ENCODE peak calls at places on chromosomes 12 and 14, in eight cellular contexts. P is CD4-positive, alpha-beta memory T cell; X is stimulated activated CD8-positive, alpha-beta memory T cell treated with anti-CD3 and anti-CD28 coated beads, Interleukin-4, amount 100 ng/mL, for 1 hour; G is HCT116; W is NCI-H1694 treated with DMSO at 0.1 percent for 48 hours; I is posterior cingulate gyrus; L is heart left ventricle; H is WERI-Rb-1. C is an unnamed sample.

GRCh38 chr14:39946796-39947195 is 514.6 kb upstream of the FBXO33 start:
- DNase-seq in P (no peak), I (no peak), L (no peak), H (no peak), X (no peak), G (no peak), W (no peak), C (no peak)

GRCh38 chr12:93563807-93564538 is 8.5 kb upstream of the SOCS2 start:
- DNase-seq in P (no peak), H (no peak), G (peak), W (no peak), L (no peak), I (no peak), X (no peak), C (no peak)

GRCh38 chr14:76639606-76640272 is 121.5 kb upstream of the VASH1 start:
- DNase-seq in X (no peak), G (no peak), L (no peak), P (no peak), W (no peak), H (no peak), I (no peak), C (no peak)

GRCh38 chr12:89796798-89797382 is 88.3 kb upstream of the ATP2B1 start:
- DNase-seq in G (no peak), X (no peak), P (no peak), I (no peak), H (no peak), L (no peak), W (no peak), C (no peak)

GRCh38 chr12:31362759-31363415 is 36.9 kb upstream of the SINHCAF start:
- DNase-seq in P (no peak), H (peak), G (no peak), L (no peak), W (peak), X (no peak), I (no peak), C (no peak)

GRCh38 chr14:104537613-104537988 is 42.0 kb upstream of the C14orf180 start:
- DNase-seq in W (no peak), X (no peak), I (no peak), L (no peak), G (no peak), H (no peak), P (no peak), C (no peak)

GRCh38 chr14:91464615-91465205 is 45.4 kb downstream of the PPP4R3A start:
- DNase-seq in I (no peak), W (no peak), H (no peak), L (no peak), X (no peak), G (no peak), P (no peak), C (no peak)

GRCh38 chr14:50099335-50099734 is 17.0 kb downstream of the VCPKMT start:
- DNase-seq in P (no peak), I (no peak), G (peak), X (no peak), H (no peak), W (no peak), L (no peak), C (no peak)

GRCh38 chr12:68276400-68276930 is 23.1 kb upstream of the IL22 start:
- DNase-seq in X (no peak), L (no peak), G (no peak), I (no peak), W (no peak), P (no peak), H (no peak), C (no peak)

GRCh38 chr12:48995061-48995879 is 3.9 kb downstream of the DDN start:
- DNase-seq in P (peak), L (peak), W (peak), H (peak), I (peak), G (peak), X (no peak), C (no peak)

GRCh38 chr12:7483343-7483742 is 20.2 kb downstream of the CD163 start:
- DNase-seq in H (no peak), G (no peak), X (no peak), W (no peak), I (no peak), L (no peak), P (no peak), C (no peak)

GRCh38 chr14:63564318-63564717 is 21.1 kb upstream of the PPP2R5E start:
- DNase-seq in L (no peak), H (no peak), X (no peak), G (no peak), I (no peak), W (no peak), P (no peak), C (no peak)

GRCh38 chr14:42011221-42011620 is 404.5 kb downstream of the LRFN5 start:
- DNase-seq in H (no peak), L (no peak), W (no peak), X (no peak), I (no peak), G (no peak), P (no peak), C (no peak)

GRCh38 chr14:44657688-44658388 is 150.8 kb upstream of the FSCB start:
- DNase-seq in L (no peak), I (no peak), W (peak), X (no peak), H (no peak), P (no peak), G (no peak), C (no peak)

GRCh38 chr14:67738740-67739504 is 37.2 kb downstream of the RDH12 start:
- DNase-seq in P (peak), G (peak), L (peak), I (no peak), H (no peak), W (no peak), X (no peak), C (no peak)

GRCh38 chr12:104598342-104599271 is 141.9 kb downstream of the CHST11 start:
- DNase-seq in P (no peak), X (no peak), I (no peak), W (no peak), G (no peak), H (no peak), L (no peak), C (no peak)

GRCh38 chr12:2266666-2267623 is 214.2 kb downstream of the CACNA1C start:
- DNase-seq in X (no peak), G (no peak), L (no peak), W (no peak), P (no peak), I (no peak), H (no peak), C (no peak)

GRCh38 chr12:65720739-65721138 is 103.5 kb upstream of the HMGA2 start:
- DNase-seq in H (peak), X (no peak), G (no peak), L (no peak), P (no peak), W (no peak), I (no peak), C (no peak)

GRCh38 chr12:122722347-122722746 is 5.7 kb upstream of the HCAR3 start:
- DNase-seq in H (no peak), P (no peak), L (no peak), X (no peak), G (no peak), W (no peak), I (no peak), C (no peak)

GRCh38 chr12:10179871-10180270 is 1.0 kb downstream of the TMEM52B start:
- DNase-seq in G (no peak), L (no peak), X (no peak), W (no peak), I (no peak), P (no peak), H (no peak), C (no peak)

GRCh38 chr12:32533971-32534590 is 134.7 kb downstream of the FGD4 start:
- DNase-seq in X (no peak), G (peak), H (peak), L (peak), P (no peak), I (no peak), W (no peak), C (no peak)

GRCh38 chr14:30779210-30779609 is 95.1 kb upstream of the COCH start:
- DNase-seq in W (no peak), I (no peak), H (no peak), P (no peak), X (no peak), G (no peak), L (no peak), C (no peak)

GRCh38 chr12:124455336-124455735 is 112.1 kb downstream of the NCOR2 start:
- DNase-seq in H (no peak), I (no peak), G (no peak), L (no peak), W (no peak), P (no peak), X (no peak), C (no peak)

GRCh38 chr14:79328863-79329262 is 882.4 kb downstream of the DIO2 start:
- DNase-seq in H (no peak), X (no peak), G (no peak), I (no peak), W (no peak), P (no peak), L (no peak), C (no peak)

GRCh38 chr14:103105580-103106168 is 11.1 kb downstream of the EXOC3L4 start:
- DNase-seq in P (no peak), L (no peak), W (peak), H (peak), X (no peak), I (no peak), G (no peak), C (no peak)

GRCh38 chr12:109479761-109480160 is 2.3 kb downstream of the UBE3B start:
- DNase-seq in I (no peak), H (no peak), X (no peak), L (no peak), W (no peak), P (no peak), G (no peak), C (no peak)

GRCh38 chr14:105028251-105028927 is 7.5 kb upstream of the CDCA4 start:
- DNase-seq in W (no peak), G (no peak), I (no peak), H (no peak), X (no peak), P (no peak), L (no peak), C (no peak)

GRCh38 chr12:58171914-58172313 is 230.5 kb downstream of the ATP23 start:
- DNase-seq in P (no peak), H (no peak), G (no peak), I (no peak), X (no peak), W (no peak), L (no peak), C (no peak)

GRCh38 chr14:84298738-84299137 is 1231.2 kb upstream of the FLRT2 start:
- DNase-seq in X (no peak), L (no peak), H (no peak), P (no peak), W (no peak), G (no peak), I (no peak), C (no peak)

GRCh38 chr14:29671034-29671433 is 256.6 kb downstream of the PRKD1 start:
- DNase-seq in L (no peak), X (no peak), H (no peak), G (no peak), I (no peak), P (no peak), W (no peak), C (no peak)

GRCh38 chr14:52356025-52356424 is 41.9 kb downstream of the PTGER2 start:
- DNase-seq in X (no peak), P (no peak), W (no peak), I (no peak), G (no peak), H (no peak), L (no peak), C (no peak)

GRCh38 chr12:67647547-67648305 is 819 bp upstream of the DYRK2 start:
- DNase-seq in I (peak), H (peak), W (peak), P (peak), L (peak), X (no peak), G (peak), C (peak)

GRCh38 chr12:130198026-130198662 is 35.9 kb downstream of the FZD10 start:
- DNase-seq in W (no peak), I (no peak), L (no peak), P (no peak), H (no peak), G (no peak), X (no peak), C (no peak)

C was measured in T-helper 22 cell.